ENCODE peak calls at places on chromosomes 1 and 21, in six cellular contexts. L is H1, D is stomach, O is HCT116, W is endothelial cell of umbilical vein, I is IMR-90. K is an unnamed sample.

GRCh38 chr1:161792740-161793139 is 26.6 kb downstream of the ATF6 start:
- DNase-seq in O (peak), D (no peak), L (no peak), W (peak), I (peak), K (peak)

GRCh38 chr1:76125441-76126215 is 51.1 kb downstream of the ST6GALNAC3 start:
- DNase-seq in O (no peak), L (no peak), W (no peak), I (no peak), D (no peak), K (no peak)

GRCh38 chr1:37948841-37949240 is 2.0 kb upstream of the INPP5B start:
- DNase-seq in O (no peak), I (no peak), L (no peak), W (no peak), D (no peak), K (no peak)

GRCh38 chr1:22636927-22637326 is 499 bp downstream of the C1QA start:
- DNase-seq in D (no peak), O (no peak), L (no peak), I (no peak), W (no peak), K (no peak)

GRCh38 chr1:28580706-28581530 is 11.1 kb upstream of the RAB42 start:
- DNase-seq in I (peak), W (peak), L (no peak), D (peak), O (no peak), K (peak)

GRCh38 chr1:227886503-227886961 is 61.2 kb downstream of the WNT9A start:
- DNase-seq in I (no peak), O (no peak), W (no peak), L (no peak), D (peak), K (no peak)

GRCh38 chr1:151504759-151505158 is 6.4 kb upstream of the CGN start:
- DNase-seq in O (no peak), W (no peak), L (no peak), D (no peak), I (no peak), K (no peak)

GRCh38 chr21:39182484-39183271 is 573 bp downstream of the PSMG1 start:
- DNase-seq in L (no peak), I (no peak), D (no peak), W (peak), O (no peak), K (peak)

GRCh38 chr1:76374111-76374510 is 299.6 kb downstream of the ST6GALNAC3 start:
- DNase-seq in L (no peak), I (no peak), D (no peak), O (no peak), W (no peak), K (no peak)

GRCh38 chr1:205229916-205230700 is 2.4 kb downstream of the TMCC2 start:
- DNase-seq in O (no peak), W (no peak), I (no peak), L (no peak), D (peak), K (peak)

GRCh38 chr1:78146137-78146822 is 100.5 kb downstream of the GIPC2 start:
- DNase-seq in D (no peak), W (no peak), O (no peak), I (no peak), L (no peak), K (no peak)

GRCh38 chr1:198105185-198105584 is 51.6 kb upstream of the NEK7 start:
- DNase-seq in I (no peak), D (no peak), O (no peak), W (no peak), L (no peak), K (no peak)

GRCh38 chr1:226690460-226690982 is 48.6 kb downstream of the ITPKB start:
- DNase-seq in I (peak), O (no peak), D (no peak), W (peak), L (no peak), K (no peak)

GRCh38 chr1:20178634-20179368 is 7.1 kb upstream of the UBXN10 start:
- DNase-seq in L (no peak), O (no peak), D (no peak), W (no peak), I (no peak), K (peak)

GRCh38 chr1:74317663-74318062 is 82.5 kb downstream of the TNNI3K start:
- DNase-seq in D (no peak), L (no peak), O (no peak), I (no peak), W (no peak), K (no peak)

GRCh38 chr1:15833069-15833679 is 14.3 kb upstream of the SPEN start:
- DNase-seq in O (peak), I (no peak), D (peak), L (no peak), W (no peak), K (peak)

GRCh38 chr1:74689800-74690696 is 16.5 kb upstream of the ERICH3 start:
- DNase-seq in D (no peak), I (peak), L (no peak), O (peak), W (peak), K (peak)

GRCh38 chr1:94068831-94069648 is 51.9 kb downstream of the ABCA4 start:
- DNase-seq in I (peak), L (no peak), D (peak), W (peak), O (no peak), K (no peak)

GRCh38 chr1:163440090-163440489 is 118.3 kb downstream of the NUF2 start:
- DNase-seq in I (no peak), O (no peak), L (no peak), W (no peak), D (no peak), K (no peak)

GRCh38 chr21:42187976-42188653 is 30.8 kb upstream of the ABCG1 start:
- DNase-seq in I (no peak), O (no peak), D (peak), L (no peak), W (no peak), K (peak)

GRCh38 chr21:39483917-39484316 is 32.1 kb downstream of the SH3BGR start:
- DNase-seq in W (peak), I (peak), L (no peak), D (no peak), O (no peak), K (no peak)

GRCh38 chr1:177200290-177200689 is 29.5 kb downstream of the BRINP2 start:
- DNase-seq in I (no peak), O (no peak), D (no peak), L (no peak), W (no peak), K (no peak)

GRCh38 chr1:23417570-23417969 is 7.0 kb downstream of the TCEA3 start:
- DNase-seq in L (no peak), D (peak), O (no peak), W (no peak), I (no peak), K (no peak)

GRCh38 chr1:30197616-30197934 is 525.8 kb downstream of the MATN1 start:
- DNase-seq in L (no peak), W (no peak), I (peak), O (no peak), D (no peak), K (no peak)

GRCh38 chr1:156664046-156664948 is 12.9 kb downstream of the NES start:
- DNase-seq in I (peak), O (no peak), W (no peak), D (no peak), L (no peak), K (no peak)
- TF ChIP-seq POLR2A in I (no peak), O (no peak), W (no peak), D (no peak), L (no peak), K (no peak)

GRCh38 chr1:237032029-237032428 is 10.0 kb upstream of the RYR2 start:
- DNase-seq in L (peak), W (no peak), I (no peak), O (no peak), D (no peak), K (no peak)
- H3K4me3 ChIP-seq in L (no peak), W (no peak), I (no peak), O (no peak), D (no peak), K (no peak)

GRCh38 chr1:66607458-66607857 is 73.5 kb downstream of the SGIP1 start:
- DNase-seq in W (no peak), O (no peak), D (no peak), I (no peak), L (no peak), K (peak)
- TF ChIP-seq CTCF in W (no peak), O (peak), D (no peak), I (no peak), L (peak), K (no peak)

GRCh38 chr1:27418326-27418761 is 25.9 kb downstream of the GPR3 start:
- DNase-seq in L (no peak), W (peak), O (no peak), D (peak), I (peak), K (peak)
- TF ChIP-seq POLR2A in L (no peak), W (no peak), O (no peak), D (no peak), I (no peak), K (no peak)

GRCh38 chr1:54795100-54795665 is 5.9 kb downstream of the TTC22 start:
- DNase-seq in O (no peak), L (no peak), I (no peak), D (no peak), W (no peak), K (no peak)
- H3K4me3 ChIP-seq in O (no peak), L (no peak), I (no peak), D (no peak), W (no peak), K (no peak)

GRCh38 chr1:10693152-10693496 is 103.3 kb downstream of the CASZ1 start:
- DNase-seq in L (no peak), O (no peak), W (no peak), D (no peak), I (no peak), K (no peak)

GRCh38 chr1:10692401-10693021 is 103.9 kb downstream of the CASZ1 start:
- DNase-seq in L (no peak), O (peak), W (no peak), D (peak), I (no peak), K (peak)

GRCh38 chr1:10694633-10695627 is 101.5 kb downstream of the CASZ1 start:
- DNase-seq in W (peak), O (peak), D (peak), L (peak), I (peak), K (peak)

GRCh38 chr1:10694274-10694632 is 102.2 kb downstream of the CASZ1 start:
- DNase-seq in O (no peak), W (peak), L (no peak), I (no peak), D (no peak), K (peak)

DNA sequence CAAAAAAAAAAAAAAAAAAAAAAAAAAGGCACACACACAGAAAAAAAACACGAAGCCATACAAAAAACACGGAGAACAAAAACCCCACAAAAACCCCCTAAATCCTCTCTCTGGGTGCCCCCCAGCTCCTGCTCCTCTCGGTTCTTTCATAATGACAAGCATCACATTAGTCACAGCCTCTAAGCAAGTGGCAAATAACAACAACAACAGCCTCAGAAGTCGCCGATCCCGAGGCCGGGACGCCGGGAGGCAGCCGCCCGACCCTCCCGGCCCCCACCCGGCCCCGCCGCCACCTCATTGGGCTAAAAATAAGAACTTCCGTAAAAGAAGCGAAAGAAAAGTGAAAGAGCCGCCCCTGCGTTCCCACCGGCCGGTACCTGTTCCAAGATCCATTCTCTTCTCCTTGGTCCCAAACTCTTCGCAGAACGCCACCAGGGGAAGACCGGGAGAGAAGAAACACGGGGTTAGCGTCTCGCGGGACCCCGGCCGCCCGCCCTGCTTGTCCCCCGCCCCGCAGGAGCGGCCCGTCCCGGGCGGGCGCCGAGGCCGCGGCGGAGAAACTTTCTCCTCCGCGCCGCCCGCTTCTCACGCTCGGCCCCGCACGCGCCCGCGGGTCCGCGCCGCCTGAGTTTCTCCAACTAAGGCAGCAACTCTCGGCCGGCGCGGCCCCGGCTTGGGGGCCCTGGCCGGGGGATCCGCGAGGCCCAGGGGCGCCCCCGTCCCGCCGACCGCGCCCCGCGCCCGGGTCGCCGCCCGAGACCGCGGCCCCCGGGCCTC is 102.8 kb downstream of the CASZ1 start:
- DNase-seq in W (peak), L (no peak), D (no peak), O (no peak), I (no peak), K (peak)
- TF ChIP-seq CTCF in W (no peak), L (no peak), D (no peak), O (no peak), I (no peak), K (no peak)

DNA sequence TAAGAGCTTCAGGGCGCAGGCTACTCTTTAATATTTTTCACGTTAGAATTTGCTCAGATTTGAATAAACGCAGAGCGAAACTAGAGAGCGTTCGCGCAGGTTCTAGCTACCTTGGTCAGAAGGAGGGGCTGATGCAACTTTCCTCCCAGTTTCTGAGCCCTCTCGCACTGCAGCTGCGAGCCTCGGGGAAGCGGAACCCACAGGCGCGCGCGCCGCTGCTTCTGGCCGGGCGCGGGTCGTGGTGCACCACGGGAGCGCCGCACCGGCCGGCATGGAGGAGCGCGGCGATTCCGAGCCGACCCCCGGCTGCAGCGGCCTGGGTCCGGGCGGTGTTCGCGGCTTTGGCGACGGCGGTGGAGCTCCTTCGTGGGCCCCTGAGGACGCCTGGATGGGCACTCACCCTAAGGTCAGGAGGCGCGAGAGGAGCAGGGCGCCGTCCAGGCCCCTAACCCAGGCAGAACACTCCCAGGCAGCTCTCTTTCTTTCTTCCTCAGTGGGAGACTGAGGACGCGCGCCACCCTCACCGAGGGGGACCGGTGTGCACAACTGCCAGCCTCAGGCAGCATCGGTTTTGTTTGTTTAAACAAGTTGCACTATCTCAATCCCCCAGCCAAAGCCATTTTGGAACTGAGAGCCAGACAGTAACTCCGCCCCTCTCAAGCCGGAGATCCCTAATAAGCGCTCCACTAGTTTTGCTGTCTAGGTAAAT is at the start of gene TSEN15:
- DNase-seq in I (peak), O (peak), D (peak), L (no peak), W (peak), K (peak)
- TF ChIP-seq POLR2A in I (peak), O (peak), D (no peak), L (peak), W (peak), K (peak)

K was measured in NB4.